ENCODE peak calls at places on chromosome 10, in four cellular contexts. One of them, this sample, is unnamed.

GRCh38 chr10:104351067-104351681 is 2.5 kb upstream of the CFAP58 start:
- DNase-seq in ovary: no peak
- DNase-seq in putamen: no peak
- DNase-seq in PC-9: no peak
- DNase-seq in this sample: no peak

GRCh38 chr10:89167915-89168314 is 39.2 kb downstream of the CH25H start:
- DNase-seq in ovary: no peak
- DNase-seq in putamen: no peak
- DNase-seq in PC-9: no peak
- DNase-seq in this sample: peak; percentile 12

GRCh38 chr10:61978965-61979364 is 77.5 kb downstream of the ARID5B start:
- DNase-seq in ovary: no peak
- DNase-seq in putamen: peak; percentile 9
- DNase-seq in PC-9: no peak
- DNase-seq in this sample: no peak

GRCh38 chr10:88118769-88119559 is 255.5 kb downstream of the PTEN start:
- DNase-seq in ovary: no peak
- DNase-seq in putamen: no peak
- DNase-seq in PC-9: no peak
- DNase-seq in this sample: no peak

GRCh38 chr10:58695022-58695421 is 182.3 kb downstream of the BICC1 start:
- DNase-seq in ovary: no peak
- DNase-seq in putamen: no peak
- DNase-seq in PC-9: no peak
- DNase-seq in this sample: no peak

GRCh38 chr10:123901621-123902020 is 10.0 kb upstream of the CPXM2 start:
- DNase-seq in ovary: no peak
- DNase-seq in putamen: no peak
- DNase-seq in PC-9: no peak
- DNase-seq in this sample: no peak

GRCh38 chr10:69963178-69963834 is 89.3 kb upstream of the MACROH2A2 start:
- DNase-seq in ovary: no peak
- DNase-seq in putamen: no peak
- DNase-seq in PC-9: no peak
- DNase-seq in this sample: no peak

GRCh38 chr10:124267231-124267885 is 151.4 kb downstream of the OAT start:
- DNase-seq in ovary: no peak
- DNase-seq in putamen: no peak
- DNase-seq in PC-9: no peak
- DNase-seq in this sample: peak; percentile 66

GRCh38 chr10:23442936-23443335 is 4.1 kb downstream of the OTUD1 start:
- DNase-seq in ovary: no peak
- DNase-seq in putamen: no peak
- DNase-seq in PC-9: no peak
- DNase-seq in this sample: no peak

GRCh38 chr10:46297406-46298204 is 10.8 kb downstream of the ANTXRL start:
- DNase-seq in ovary: no peak
- DNase-seq in putamen: no peak
- DNase-seq in PC-9: no peak
- DNase-seq in this sample: no peak

GRCh38 chr10:117075064-117075463 is 63.0 kb downstream of the VAX1 start:
- DNase-seq in ovary: no peak
- DNase-seq in putamen: no peak
- DNase-seq in PC-9: peak; percentile 39
- DNase-seq in this sample: no peak

GRCh38 chr10:27736396-27736795 is 9.2 kb downstream of the MKX start:
- DNase-seq in ovary: no peak
- DNase-seq in putamen: no peak
- DNase-seq in PC-9: no peak
- DNase-seq in this sample: no peak

GRCh38 chr10:88411772-88412349 is 171.3 kb downstream of the RNLS start:
- DNase-seq in ovary: no peak
- DNase-seq in putamen: no peak
- DNase-seq in PC-9: no peak
- DNase-seq in this sample: no peak

GRCh38 chr10:101617824-101618568 is 29.9 kb downstream of the DPCD start:
- DNase-seq in ovary: no peak
- DNase-seq in putamen: no peak
- DNase-seq in PC-9: no peak
- DNase-seq in this sample: no peak

GRCh38 chr10:126459878-126460481 is 71.7 kb upstream of the ADAM12 start:
- DNase-seq in ovary: no peak
- DNase-seq in putamen: no peak
- DNase-seq in PC-9: peak; percentile 98
- DNase-seq in this sample: peak; percentile 97

This sample was measured in MG63.